ENCODE peak calls at places on chromosomes 1 and 21, in five cellular contexts. P is OCI-LY7, L is aorta, V is NB4, S is psoas muscle. X is an unnamed sample.

GRCh38 chr1:201364808-201365105 is 12.7 kb downstream of the TNNT2 start:
- DNase-seq in S (no peak), L (peak; percentile 29), P (no peak), V (no peak), X (no peak)

GRCh38 chr1:234545512-234546386 is 64.2 kb downstream of the IRF2BP2 start:
- DNase-seq in P (no peak), V (no peak), S (no peak), L (no peak), X (no peak)

GRCh38 chr21:44892536-44893277 is 19.2 kb upstream of the PTTG1IP start:
- DNase-seq in L (peak; percentile 81), V (peak; percentile 75), S (peak; percentile 70), P (peak; percentile 72), X (peak; percentile 78)

GRCh38 chr1:47686731-47687617 is 249.1 kb downstream of the FOXD2 start:
- DNase-seq in P (no peak), L (no peak), V (no peak), S (no peak), X (peak; percentile 20)

GRCh38 chr21:46639489-46640386 is 4.3 kb downstream of the PRMT2 start:
- DNase-seq in S (no peak), P (peak; percentile 11), V (peak; percentile 50), L (no peak), X (no peak)

GRCh38 chr1:15934211-15935055 is 41.5 kb downstream of the ZBTB17 start:
- DNase-seq in L (no peak), P (no peak), S (no peak), V (no peak), X (peak; percentile 17)

GRCh38 chr21:17765207-17765606 is 53.9 kb downstream of the C21orf91 start:
- DNase-seq in L (no peak), V (no peak), P (no peak), S (no peak), X (no peak)

GRCh38 chr1:26358411-26359384 is 4.8 kb upstream of the CRYBG2 start:
- DNase-seq in L (no peak), S (no peak), V (no peak), P (peak; percentile 26), X (peak; percentile 70)

GRCh38 chr1:212188599-212189351 is 96.4 kb upstream of the PPP2R5A start:
- DNase-seq in S (no peak), V (peak; percentile 10), P (no peak), L (no peak), X (no peak)

GRCh38 chr1:226547754-226548191 is 791 bp upstream of the STUM start:
- DNase-seq in P (peak; percentile 86), S (peak; percentile 76), L (peak; percentile 83), V (peak; percentile 86), X (peak; percentile 88)

GRCh38 chr1:192442736-192443135 is 125.9 kb downstream of the RGS21 start:
- DNase-seq in V (no peak), L (no peak), S (no peak), P (no peak), X (no peak)

GRCh38 chr21:42038826-42039425 is 28.8 kb upstream of the ZBTB21 start:
- DNase-seq in L (no peak), V (no peak), S (no peak), P (no peak), X (no peak)

GRCh38 chr1:32972814-32973428 is 8.3 kb upstream of the RNF19B start:
- DNase-seq in L (peak; percentile 71), V (no peak), P (no peak), S (peak; percentile 47), X (peak; percentile 70)

GRCh38 chr1:12220890-12221289 is 8.9 kb upstream of the VPS13D start:
- DNase-seq in S (no peak), L (no peak), V (no peak), P (no peak), X (no peak)

GRCh38 chr1:241229216-241229615 is 127.8 kb downstream of the RGS7 start:
- DNase-seq in P (no peak), S (no peak), L (no peak), V (no peak), X (peak; percentile 52)

GRCh38 chr21:35578831-35579470 is 481.4 kb downstream of the SETD4 start:
- DNase-seq in L (no peak), S (no peak), V (no peak), P (no peak), X (no peak)

GRCh38 chr1:108012553-108012952 is 47.6 kb upstream of the VAV3 start:
- DNase-seq in P (no peak), L (no peak), S (no peak), V (no peak), X (no peak)
- H3K4me3 ChIP-seq in P (no peak overlapping the region), L (no peak overlapping the region), S (no peak overlapping the region), V (no peak overlapping the region), X (no peak overlapping the region)

DNA sequence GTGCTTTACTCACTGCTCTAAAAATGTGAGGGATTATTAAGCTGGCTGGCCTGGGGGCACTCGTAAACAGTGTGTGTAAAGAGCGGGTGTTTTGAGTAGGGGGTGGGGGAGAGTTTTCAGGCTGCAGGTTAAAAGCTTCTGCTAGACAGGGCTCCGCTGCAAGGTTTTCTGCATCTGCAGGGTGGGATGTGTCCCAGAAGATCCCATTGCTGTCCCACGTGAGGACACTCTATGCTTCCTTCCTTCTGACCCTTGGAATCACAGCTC is 93.8 kb downstream of the KCNN3 start:
- DNase-seq in V (no peak), L (peak; percentile 12), P (no peak), S (no peak), X (no peak)
- H3K4me3 ChIP-seq in V (no peak overlapping the region), L (no peak overlapping the region), P (no peak overlapping the region), S (no peak overlapping the region), X (no peak overlapping the region)

GRCh38 chr1:76425843-76426145 is 351.2 kb downstream of the ST6GALNAC3 start:
- DNase-seq in L (no peak), V (peak; percentile 1), P (no peak), S (no peak), X (no peak)
- H3K4me3 ChIP-seq in L (no peak overlapping the region), V (no peak overlapping the region), P (peak overlapping the region; percentile 55), S (no peak overlapping the region), X (no peak overlapping the region)

DNA sequence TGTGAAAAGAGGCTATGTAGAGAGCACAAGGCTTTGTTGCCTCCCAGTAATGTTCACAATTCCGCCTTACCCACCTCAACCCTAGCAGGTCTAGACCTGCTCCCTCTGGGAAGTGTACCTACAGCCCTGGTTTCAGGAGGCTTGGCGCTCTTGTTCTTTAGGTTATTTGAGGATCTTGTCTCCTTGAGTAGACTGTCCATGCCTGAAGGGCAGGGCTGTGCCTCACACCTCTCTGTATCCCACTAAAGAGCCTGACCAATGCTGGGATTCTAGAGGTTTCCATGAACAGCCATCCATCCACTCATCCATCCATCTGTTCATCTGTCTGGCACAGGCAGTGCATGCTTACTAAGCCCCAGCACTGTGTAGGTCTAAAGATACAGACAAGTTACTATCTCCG is 1.0 kb downstream of the RAB7B start:
- DNase-seq in L (no peak), P (no peak), S (no peak), V (no peak), X (no peak)
- H3K4me3 ChIP-seq in L (no peak overlapping the region), P (no peak overlapping the region), S (peak overlapping the region; percentile 49), V (peak overlapping the region; percentile 56), X (peak overlapping the region; percentile 32)